ENCODE peak calls at places on chromosomes 11 and 22, in four cellular contexts. One of them, this sample, is unnamed.

GRCh38 chr22:46079093-46079860 is 71.0 kb upstream of the PPARA start:
- DNase-seq in esophagus squamous epithelium: no peak
- DNase-seq in PC-9: no peak
- DNase-seq in body of pancreas: no peak
- DNase-seq in this sample: peak

GRCh38 chr11:70108250-70108649 is 30.1 kb downstream of the ANO1 start:
- DNase-seq in body of pancreas: no peak
- DNase-seq in esophagus squamous epithelium: no peak
- DNase-seq in PC-9: no peak
- DNase-seq in this sample: no peak

GRCh38 chr11:2399488-2400068 is 972 bp upstream of the TSSC4 start:
- DNase-seq in body of pancreas: no peak
- DNase-seq in PC-9: no peak
- DNase-seq in esophagus squamous epithelium: no peak
- DNase-seq in this sample: no peak

GRCh38 chr11:33177676-33178336 is 16.5 kb upstream of the CSTF3 start:
- DNase-seq in PC-9: peak
- DNase-seq in esophagus squamous epithelium: no peak
- DNase-seq in body of pancreas: no peak
- DNase-seq in this sample: no peak

GRCh38 chr11:355581-356458 is 13.5 kb upstream of the B4GALNT4 start:
- DNase-seq in PC-9: no peak
- DNase-seq in esophagus squamous epithelium: peak
- DNase-seq in body of pancreas: peak
- DNase-seq in this sample: peak

GRCh38 chr22:44493206-44493605 is 4.8 kb downstream of the RTL6 start:
- DNase-seq in esophagus squamous epithelium: no peak
- DNase-seq in body of pancreas: no peak
- DNase-seq in PC-9: no peak
- DNase-seq in this sample: no peak

GRCh38 chr11:112285918-112286317 is 25.3 kb upstream of the PLET1 start:
- DNase-seq in body of pancreas: no peak
- DNase-seq in esophagus squamous epithelium: no peak
- DNase-seq in PC-9: no peak
- DNase-seq in this sample: no peak

GRCh38 chr11:10605941-10606381 is 37.5 kb upstream of the LYVE1 start:
- DNase-seq in esophagus squamous epithelium: no peak
- DNase-seq in body of pancreas: peak
- DNase-seq in PC-9: no peak
- DNase-seq in this sample: peak

GRCh38 chr11:6259638-6260019 is at the start of gene CCKBR:
- DNase-seq in body of pancreas: peak
- DNase-seq in esophagus squamous epithelium: no peak
- DNase-seq in PC-9: no peak
- DNase-seq in this sample: no peak

GRCh38 chr22:37230673-37231405 is 13.2 kb downstream of the RAC2 start:
- DNase-seq in esophagus squamous epithelium: no peak
- DNase-seq in PC-9: no peak
- DNase-seq in body of pancreas: peak
- DNase-seq in this sample: no peak

GRCh38 chr22:44352378-44353062 is 39.8 kb upstream of the SHISAL1 start:
- DNase-seq in esophagus squamous epithelium: no peak
- DNase-seq in body of pancreas: no peak
- DNase-seq in PC-9: no peak
- DNase-seq in this sample: no peak

GRCh38 chr11:66868726-66869291 is 11.9 kb downstream of the LRFN4 start:
- DNase-seq in esophagus squamous epithelium: peak
- DNase-seq in body of pancreas: peak
- DNase-seq in PC-9: peak
- DNase-seq in this sample: peak

GRCh38 chr11:111069076-111069475 is 176.4 kb upstream of the POU2AF2 start:
- DNase-seq in PC-9: peak
- DNase-seq in esophagus squamous epithelium: no peak
- DNase-seq in body of pancreas: no peak
- DNase-seq in this sample: no peak

GRCh38 chr11:19460718-19461405 is 220.1 kb upstream of the E2F8 start:
- DNase-seq in esophagus squamous epithelium: no peak
- DNase-seq in body of pancreas: peak
- DNase-seq in PC-9: no peak
- DNase-seq in this sample: no peak

GRCh38 chr22:26416670-26417270 is 12.3 kb upstream of the ASPHD2 start:
- DNase-seq in esophagus squamous epithelium: no peak
- DNase-seq in PC-9: peak
- DNase-seq in body of pancreas: peak
- DNase-seq in this sample: no peak

GRCh38 chr22:40396882-40397281 is 26.5 kb downstream of the SGSM3 start:
- DNase-seq in PC-9: peak
- DNase-seq in esophagus squamous epithelium: no peak
- DNase-seq in body of pancreas: peak
- DNase-seq in this sample: no peak

GRCh38 chr11:44784784-44785183 is 58.0 kb downstream of the TSPAN18 start:
- DNase-seq in body of pancreas: no peak
- DNase-seq in PC-9: no peak
- DNase-seq in esophagus squamous epithelium: no peak
- DNase-seq in this sample: no peak

GRCh38 chr11:76455931-76456330 is 11.1 kb downstream of the EMSY start:
- DNase-seq in body of pancreas: no peak
- DNase-seq in PC-9: no peak
- DNase-seq in esophagus squamous epithelium: no peak
- DNase-seq in this sample: no peak

GRCh38 chr11:13923716-13924650 is 38.5 kb upstream of the SPON1 start:
- DNase-seq in esophagus squamous epithelium: no peak
- DNase-seq in PC-9: peak
- DNase-seq in body of pancreas: no peak
- DNase-seq in this sample: peak

GRCh38 chr11:44615041-44615513 is 49.6 kb downstream of the CD82 start:
- DNase-seq in esophagus squamous epithelium: no peak
- DNase-seq in PC-9: no peak
- DNase-seq in body of pancreas: no peak
- DNase-seq in this sample: peak

GRCh38 chr11:63239254-63239653 is 4.1 kb downstream of the SLC22A25 start:
- DNase-seq in esophagus squamous epithelium: no peak
- DNase-seq in PC-9: no peak
- DNase-seq in body of pancreas: no peak
- DNase-seq in this sample: no peak

GRCh38 chr11:107928767-107929507 is 689 bp downstream of the RAB39A start:
- DNase-seq in PC-9: no peak
- DNase-seq in esophagus squamous epithelium: no peak
- DNase-seq in body of pancreas: peak
- DNase-seq in this sample: no peak

GRCh38 chr11:122663056-122663740 is 7.7 kb downstream of the UBASH3B start:
- DNase-seq in body of pancreas: no peak
- DNase-seq in PC-9: no peak
- DNase-seq in esophagus squamous epithelium: no peak
- DNase-seq in this sample: no peak

GRCh38 chr11:93444671-93445073 is 98.5 kb downstream of the SMCO4 start:
- DNase-seq in PC-9: peak
- DNase-seq in body of pancreas: peak
- DNase-seq in esophagus squamous epithelium: no peak
- DNase-seq in this sample: no peak

GRCh38 chr11:64396079-64396591 is 37.2 kb downstream of the RPS6KA4 start:
- DNase-seq in PC-9: no peak
- DNase-seq in esophagus squamous epithelium: no peak
- DNase-seq in body of pancreas: no peak
- DNase-seq in this sample: no peak

GRCh38 chr11:77559686-77560425 is 29.9 kb upstream of the AQP11 start:
- DNase-seq in esophagus squamous epithelium: no peak
- DNase-seq in PC-9: peak
- DNase-seq in body of pancreas: no peak
- DNase-seq in this sample: peak

GRCh38 chr11:134223066-134223465 is 701 bp downstream of the NCAPD3 start:
- DNase-seq in PC-9: no peak
- DNase-seq in body of pancreas: no peak
- DNase-seq in esophagus squamous epithelium: no peak
- DNase-seq in this sample: no peak

GRCh38 chr11:73149105-73149504 is 7.0 kb upstream of the FCHSD2 start:
- DNase-seq in body of pancreas: no peak
- DNase-seq in esophagus squamous epithelium: no peak
- DNase-seq in PC-9: peak
- DNase-seq in this sample: peak

GRCh38 chr11:93329936-93330445 is 551 bp upstream of the DEUP1 start:
- DNase-seq in body of pancreas: peak
- DNase-seq in PC-9: no peak
- DNase-seq in esophagus squamous epithelium: no peak
- DNase-seq in this sample: no peak

GRCh38 chr11:68806931-68807844 is 34.5 kb downstream of the CPT1A start:
- DNase-seq in body of pancreas: no peak
- DNase-seq in PC-9: no peak
- DNase-seq in esophagus squamous epithelium: no peak
- DNase-seq in this sample: no peak

DNA sequence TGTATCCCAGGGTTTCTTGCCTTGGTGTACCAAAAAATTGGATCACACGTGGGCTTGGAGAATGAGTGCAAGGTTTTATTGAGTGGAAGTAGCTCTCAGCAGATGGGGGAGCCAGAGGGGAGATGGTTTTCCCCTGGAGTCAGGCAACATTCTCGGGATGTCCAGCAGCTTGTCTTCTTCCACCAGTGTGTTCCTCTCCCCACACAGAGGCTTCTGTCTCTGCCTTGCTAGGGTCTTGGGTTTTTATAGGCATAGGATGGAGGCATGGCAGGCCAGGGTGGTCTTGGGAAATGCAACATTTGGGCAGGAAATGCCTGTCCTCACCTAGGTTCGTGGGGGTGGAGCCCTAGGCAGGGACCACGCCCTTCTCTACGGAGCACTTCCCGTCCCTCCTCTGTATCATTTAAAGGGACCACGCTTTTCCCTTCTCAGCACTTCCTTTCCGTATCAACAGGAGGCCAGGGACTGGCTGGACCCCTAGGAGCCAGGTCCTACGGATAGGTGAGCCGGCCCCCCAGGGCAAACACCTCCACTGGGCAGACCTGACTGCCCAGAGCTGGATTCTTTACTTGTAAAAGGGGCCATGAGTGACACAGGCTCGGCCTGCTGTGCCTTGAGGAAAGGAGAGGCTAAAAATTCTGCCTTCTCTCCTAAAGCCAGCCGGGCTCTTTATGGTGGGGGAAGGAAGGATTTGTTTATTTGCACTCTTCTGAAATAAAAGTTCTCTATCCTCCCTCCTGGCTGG is 55.3 kb upstream of the CCDC188 start:
- DNase-seq in PC-9: peak
- DNase-seq in body of pancreas: peak
- DNase-seq in esophagus squamous epithelium: no peak
- DNase-seq in this sample: peak
- TF ChIP-seq CTCF in PC-9: no peak
- TF ChIP-seq CTCF in body of pancreas: peak
- TF ChIP-seq CTCF in esophagus squamous epithelium: peak
- TF ChIP-seq CTCF in this sample: no peak

GRCh38 chr11:79088967-79089366 is 351.9 kb downstream of the TENM4 start:
- DNase-seq in PC-9: no peak
- DNase-seq in esophagus squamous epithelium: no peak
- DNase-seq in body of pancreas: no peak
- DNase-seq in this sample: no peak

GRCh38 chr11:79087238-79087956 is 353.4 kb downstream of the TENM4 start:
- DNase-seq in esophagus squamous epithelium: no peak
- DNase-seq in body of pancreas: peak
- DNase-seq in PC-9: no peak
- DNase-seq in this sample: no peak

GRCh38 chr11:79090191-79090590 is 350.6 kb downstream of the TENM4 start:
- DNase-seq in body of pancreas: no peak
- DNase-seq in esophagus squamous epithelium: no peak
- DNase-seq in PC-9: no peak
- DNase-seq in this sample: no peak

GRCh38 chr11:79086056-79086455 is 354.8 kb downstream of the TENM4 start:
- DNase-seq in body of pancreas: no peak
- DNase-seq in esophagus squamous epithelium: no peak
- DNase-seq in PC-9: no peak
- DNase-seq in this sample: no peak

GRCh38 chr11:79087957-79088318 is 352.9 kb downstream of the TENM4 start:
- DNase-seq in esophagus squamous epithelium: no peak
- DNase-seq in body of pancreas: no peak
- DNase-seq in PC-9: no peak
- DNase-seq in this sample: no peak
- TF ChIP-seq CTCF in esophagus squamous epithelium: no peak
- TF ChIP-seq CTCF in body of pancreas: no peak
- TF ChIP-seq CTCF in PC-9: no peak
- TF ChIP-seq CTCF in this sample: no peak

GRCh38 chr22:41964106-41964494 is 5.1 kb upstream of the SEPTIN3 start:
- DNase-seq in body of pancreas: no peak
- DNase-seq in PC-9: no peak
- DNase-seq in esophagus squamous epithelium: no peak
- DNase-seq in this sample: no peak

GRCh38 chr22:41966225-41966606 is 3.0 kb upstream of the SEPTIN3 start:
- DNase-seq in esophagus squamous epithelium: no peak
- DNase-seq in PC-9: peak
- DNase-seq in body of pancreas: no peak
- DNase-seq in this sample: no peak

GRCh38 chr22:41968601-41969000 is 642 bp upstream of the SEPTIN3 start:
- DNase-seq in body of pancreas: no peak
- DNase-seq in esophagus squamous epithelium: no peak
- DNase-seq in PC-9: no peak
- DNase-seq in this sample: peak

GRCh38 chr22:41969110-41969646 is at the start of gene SEPTIN3:
- DNase-seq in esophagus squamous epithelium: no peak
- DNase-seq in body of pancreas: no peak
- DNase-seq in PC-9: no peak
- DNase-seq in this sample: no peak

DNA sequence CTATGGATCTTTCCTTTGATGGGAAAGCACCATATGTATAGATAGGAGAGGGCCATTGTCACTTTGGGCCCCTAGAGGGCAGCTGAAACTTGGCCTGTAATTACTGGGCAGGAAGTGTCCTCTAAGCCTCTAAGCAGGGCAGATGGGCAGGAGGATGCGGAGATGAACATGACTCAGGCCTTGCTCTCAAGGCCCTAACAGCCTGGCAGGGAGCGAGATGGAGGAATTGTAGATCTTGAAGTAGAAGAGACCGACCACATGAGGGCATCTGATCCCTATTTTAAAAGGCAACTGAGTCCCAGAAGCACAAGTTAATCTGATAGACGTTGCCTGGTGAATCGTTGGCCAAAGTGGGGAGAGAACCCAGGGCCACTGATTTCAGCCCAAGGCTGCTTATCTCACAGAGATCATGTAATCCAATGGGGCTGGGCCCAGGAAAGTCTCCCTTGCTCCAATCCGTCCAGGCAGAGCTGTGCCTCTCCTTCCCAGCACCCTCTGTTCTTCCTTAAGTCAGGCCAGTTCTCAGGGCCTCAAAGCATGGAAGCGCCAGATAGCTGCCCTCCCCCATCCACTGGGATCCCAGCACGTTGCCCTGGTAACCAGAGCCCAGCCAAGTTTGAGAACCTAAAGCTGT is 2.5 kb upstream of the SEPTIN3 start:
- DNase-seq in body of pancreas: peak
- DNase-seq in PC-9: peak
- DNase-seq in esophagus squamous epithelium: no peak
- DNase-seq in this sample: peak
- TF ChIP-seq CTCF in body of pancreas: peak
- TF ChIP-seq CTCF in PC-9: peak
- TF ChIP-seq CTCF in esophagus squamous epithelium: no peak
- TF ChIP-seq CTCF in this sample: peak

GRCh38 chr11:71914127-71914526 is 14.3 kb downstream of the XNDC1N start:
- DNase-seq in esophagus squamous epithelium: no peak
- DNase-seq in body of pancreas: no peak
- DNase-seq in PC-9: no peak
- DNase-seq in this sample: no peak
- TF ChIP-seq CTCF in esophagus squamous epithelium: no peak
- TF ChIP-seq CTCF in body of pancreas: no peak
- TF ChIP-seq CTCF in PC-9: no peak
- TF ChIP-seq CTCF in this sample: no peak